ENCODE peak calls at places on chromosomes 7 and 10, in four cellular contexts. U is H1, S is K562, T is GM12878. N is an unnamed sample.
A peak's percentile ranks its signal among the peaks of the same experiment; 100 is the strongest.

GRCh38 chr10:20551761-20552160 is 345.4 kb downstream of the NEBL start:
- DNase-seq in U (no peak), S (no peak), T (no peak), N (no peak)

GRCh38 chr10:132802694-132803320 is 16.9 kb upstream of the NKX6-2 start:
- DNase-seq in U (no peak), S (no peak), T (no peak), N (no peak)

GRCh38 chr7:27140108-27140842 is 3.2 kb downstream of the HOXA5 start:
- DNase-seq in U (peak; percentile 32), S (no peak), T (no peak), N (no peak)

GRCh38 chr10:130254168-130255061 is 118.2 kb downstream of the GLRX3 start:
- DNase-seq in U (no peak), S (no peak), T (no peak), N (no peak)

GRCh38 chr10:88974446-88975376 is 15.9 kb upstream of the FAS start:
- DNase-seq in U (no peak), S (no peak), T (no peak), N (peak; percentile 44)

GRCh38 chr10:129319934-129320333 is 147.1 kb upstream of the MGMT start:
- DNase-seq in U (no peak), S (no peak), T (no peak), N (no peak)

GRCh38 chr10:79146611-79147130 is 77.9 kb downstream of the ZMIZ1 start:
- DNase-seq in U (no peak), S (no peak), T (no peak), N (peak; percentile 37)

GRCh38 chr7:744854-745430 is 17.9 kb upstream of the PRKAR1B start:
- DNase-seq in U (no peak), S (no peak), T (no peak), N (no peak)

GRCh38 chr10:73529089-73529832 is 33.4 kb upstream of the PPP3CB start:
- DNase-seq in U (peak; percentile 53), S (peak; percentile 78), T (peak; percentile 20), N (peak; percentile 81)

GRCh38 chr7:47371733-47372368 is 210.1 kb downstream of the TNS3 start:
- DNase-seq in U (no peak), S (peak; percentile 50), T (no peak), N (peak; percentile 65)

GRCh38 chr10:4224178-4224577 is 439.2 kb upstream of the KLF6 start:
- DNase-seq in U (no peak), S (no peak), T (no peak), N (no peak)

GRCh38 chr10:60518745-60519144 is 129.1 kb upstream of the ANK3 start:
- DNase-seq in U (no peak), S (no peak), T (no peak), N (no peak)

GRCh38 chr7:36653671-36654355 is 70.5 kb downstream of the AOAH start:
- DNase-seq in U (no peak), S (no peak), T (no peak), N (no peak)

GRCh38 chr7:55325371-55325792 is 39.8 kb upstream of the LANCL2 start:
- DNase-seq in U (no peak), S (no peak), T (no peak), N (peak; percentile 95)

GRCh38 chr10:103890194-103890658 is 27.8 kb downstream of the STN1 start:
- DNase-seq in U (no peak), S (no peak), T (no peak), N (peak; percentile 8)

GRCh38 chr10:109393425-109393824 is 529.9 kb downstream of the XPNPEP1 start:
- DNase-seq in U (peak; percentile 50), S (no peak), T (no peak), N (no peak)

GRCh38 chr7:140390466-140391190 is 7.7 kb downstream of the SLC37A3 start:
- DNase-seq in U (peak; percentile 47), S (no peak), T (peak; percentile 61), N (peak; percentile 22)
- H3K4me3 ChIP-seq in U (no peak overlapping the region), S (no peak overlapping the region), T (peak overlapping the region; percentile 12), N (no peak overlapping the region)

GRCh38 chr10:23439920-23440875 is 1.3 kb downstream of the OTUD1 start:
- DNase-seq in U (peak; percentile 64), S (no peak), T (no peak), N (peak; percentile 37)

GRCh38 chr10:23438547-23439451 is at the start of gene OTUD1:
- DNase-seq in U (peak; percentile 92), S (peak; percentile 94), T (peak; percentile 28), N (peak; percentile 91)

GRCh38 chr10:23445591-23445990 is 6.7 kb downstream of the OTUD1 start:
- DNase-seq in U (no peak), S (no peak), T (no peak), N (no peak)

GRCh38 chr10:23439452-23439919 is 611 bp downstream of the OTUD1 start:
- DNase-seq in U (no peak), S (peak; percentile 41), T (no peak), N (no peak)

DNA sequence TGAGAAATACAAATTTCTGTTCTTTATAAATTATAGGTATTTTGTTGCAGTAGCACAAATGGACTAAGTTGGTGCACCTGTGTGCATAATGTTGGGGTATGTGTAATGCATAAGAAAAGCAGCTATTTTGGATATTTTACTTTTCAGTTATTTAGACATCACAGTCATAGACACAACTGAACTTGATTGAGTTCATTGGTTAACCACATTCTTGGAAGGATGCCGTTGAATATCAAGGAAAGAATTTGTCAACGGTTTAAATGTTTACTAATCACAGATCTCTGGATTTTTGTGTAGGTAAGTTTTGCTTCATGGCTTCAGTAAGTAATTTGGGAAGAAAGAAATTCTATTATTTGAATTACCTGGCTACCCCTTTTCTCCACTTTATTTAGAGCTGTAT is 4.1 kb downstream of the OTUD1 start:
- DNase-seq in U (no peak), S (no peak), T (no peak), N (peak; percentile 62)
- TF ChIP-seq CHD1 in U (no peak), S (no peak), T (no peak), N (no peak)

DNA sequence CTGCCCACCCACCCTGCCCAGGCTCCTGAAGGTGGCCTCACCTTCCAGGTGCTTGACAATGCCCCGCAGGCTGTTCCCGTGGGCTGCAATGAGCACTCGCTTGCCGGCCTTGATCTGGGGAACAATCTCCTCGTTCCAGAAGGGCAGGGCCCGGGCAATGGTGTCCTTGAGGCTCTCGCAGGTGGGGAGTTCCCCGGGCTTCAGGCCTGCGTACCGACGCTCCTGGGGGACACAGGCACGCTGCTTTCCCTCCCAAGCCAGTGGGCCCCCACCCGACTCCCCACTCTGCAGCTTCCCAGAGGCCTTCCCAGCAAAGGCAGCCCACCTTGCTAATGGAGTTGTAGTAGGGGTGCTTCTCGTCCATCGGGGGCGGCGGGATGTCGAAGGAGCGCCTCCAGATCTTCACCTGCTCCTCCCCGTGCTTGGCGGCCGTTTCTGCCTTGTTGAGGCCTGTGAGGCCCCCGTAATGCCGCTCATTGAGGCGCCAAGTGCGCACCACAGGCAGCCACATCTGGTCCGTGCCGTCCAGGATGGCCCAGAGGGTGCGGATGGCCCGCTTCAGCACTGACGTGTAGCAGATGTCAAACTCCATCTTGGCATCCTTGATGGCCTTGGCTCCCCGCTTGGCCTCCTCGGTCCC is 456 bp downstream of the PGAM2 start:
- DNase-seq in U (no peak), S (no peak), T (no peak), N (no peak)
- H3K4me3 ChIP-seq in U (no peak overlapping the region), S (no peak overlapping the region), T (no peak overlapping the region), N (no peak overlapping the region)

GRCh38 chr7:112205348-112206237 is 606 bp downstream of the DOCK4 start:
- DNase-seq in U (peak; percentile 77), S (peak; percentile 48), T (no peak), N (peak; percentile 64)
- TF ChIP-seq CHD1 in U (no peak), S (no peak), T (no peak), N (peak; percentile 27)

GRCh38 chr7:114822844-114823243 is 99.0 kb upstream of the MDFIC start:
- DNase-seq in U (no peak), S (no peak), T (no peak), N (no peak)
- H3K4me3 ChIP-seq in U (no peak overlapping the region), S (no peak overlapping the region), T (no peak overlapping the region), N (no peak overlapping the region)

N was measured in IMR-90.